ENCODE peak calls at places on chromosomes 16 and 17, in six cellular contexts. S is type B pancreatic cell, U is LoVo, Z is ureter, O is A673, K is GM20000. T is an unnamed sample.

GRCh38 chr17:61389670-61390478 is 9.8 kb upstream of the TBX2 start:
- DNase-seq in Z (no peak), S (no peak), O (peak), U (no peak), K (peak), T (peak)

GRCh38 chr17:8698142-8699050 is 46.2 kb downstream of the CCDC42 start:
- DNase-seq in U (no peak), S (no peak), O (peak), K (no peak), Z (no peak), T (no peak)

GRCh38 chr16:66551362-66551761 is 1.0 kb upstream of the CKLF start:
- DNase-seq in K (peak), S (no peak), Z (no peak), U (peak), O (peak), T (peak)

GRCh38 chr16:71637398-71637797 is 11.4 kb downstream of the MARVELD3 start:
- DNase-seq in U (no peak), K (no peak), Z (no peak), S (no peak), O (peak), T (no peak)

GRCh38 chr17:39677581-39678339 is 9.5 kb downstream of the PNMT start:
- DNase-seq in K (no peak), U (no peak), O (no peak), S (no peak), Z (peak), T (no peak)

GRCh38 chr17:57859601-57860413 is 10.0 kb upstream of the MRPS23 start:
- DNase-seq in K (no peak), S (no peak), O (no peak), Z (no peak), U (peak), T (no peak)

GRCh38 chr17:73644145-73645049 is at the start of gene SDK2:
- DNase-seq in K (peak), Z (no peak), U (no peak), O (no peak), S (no peak), T (no peak)

GRCh38 chr17:34673995-34674900 is 94.9 kb downstream of the TMEM132E start:
- DNase-seq in U (no peak), Z (no peak), K (no peak), S (no peak), O (no peak), T (no peak)

GRCh38 chr16:57732011-57732410 is 3.6 kb upstream of the KATNB1 start:
- DNase-seq in Z (no peak), O (no peak), U (no peak), K (no peak), S (no peak), T (no peak)

GRCh38 chr16:84914273-84914672 is 94.5 kb downstream of the CRISPLD2 start:
- DNase-seq in Z (no peak), S (no peak), U (no peak), O (no peak), K (no peak), T (no peak)